ENCODE peak calls at places on chromosomes 1 and 21, in six cellular contexts. Y, G, F, Z, U and R are unnamed samples.
A peak's percentile ranks its signal among the peaks of the same experiment; 100 is the strongest.

GRCh38 chr1:181341026-181341632 is 142.2 kb upstream of the CACNA1E start:
- DNase-seq in Y (no peak), G (no peak), F (no peak), Z (no peak), U (no peak), R (no peak)

GRCh38 chr1:8406946-8407345 is 89.0 kb downstream of the SLC45A1 start:
- DNase-seq in Y (no peak), G (no peak), F (no peak), Z (no peak), U (no peak), R (peak; percentile 26)

GRCh38 chr21:33968082-33968997 is 52.7 kb upstream of the ATP5PO start:
- DNase-seq in Y (peak; percentile 64), G (no peak), F (no peak), Z (peak; percentile 67), U (peak; percentile 59), R (peak; percentile 80)

GRCh38 chr1:245160976-245161375 is 6.2 kb downstream of the KIF26B start:
- DNase-seq in Y (no peak), G (no peak), F (no peak), Z (no peak), U (no peak), R (no peak)

GRCh38 chr1:69982992-69983391 is 222.4 kb downstream of the LRRC40 start:
- DNase-seq in Y (peak; percentile 73), G (no peak), F (no peak), Z (no peak), U (no peak), R (peak; percentile 76)

GRCh38 chr1:243354511-243355153 is 98.8 kb downstream of the SDCCAG8 start:
- DNase-seq in Y (peak; percentile 21), G (no peak), F (no peak), Z (no peak), U (no peak), R (peak; percentile 54)

GRCh38 chr1:230175839-230176238 is 108.8 kb downstream of the GALNT2 start:
- DNase-seq in Y (no peak), G (no peak), F (peak; percentile 4), Z (no peak), U (peak; percentile 20), R (no peak)

GRCh38 chr1:8047686-8048522 is 21.8 kb upstream of the ERRFI1 start:
- DNase-seq in Y (peak; percentile 80), G (no peak), F (no peak), Z (no peak), U (no peak), R (peak; percentile 90)

GRCh38 chr1:157237522-157237921 is 99.3 kb upstream of the ETV3 start:
- DNase-seq in Y (no peak), G (no peak), F (no peak), Z (no peak), U (no peak), R (no peak)

GRCh38 chr1:225426395-225427248 is 1.2 kb downstream of the LBR start:
- DNase-seq in Y (peak; percentile 27), G (no peak), F (no peak), Z (peak; percentile 51), U (no peak), R (peak; percentile 49)

GRCh38 chr1:155125946-155126493 is 1.7 kb upstream of the EFNA1 start:
- DNase-seq in Y (no peak), G (peak; percentile 32), F (peak; percentile 43), Z (peak; percentile 47), U (peak; percentile 70), R (peak; percentile 52)

GRCh38 chr1:205629751-205630150 is 2.1 kb downstream of the ELK4 start:
- DNase-seq in Y (no peak), G (no peak), F (no peak), Z (no peak), U (no peak), R (peak; percentile 24)

GRCh38 chr1:212091438-212092121 is 56.0 kb downstream of the DTL start:
- DNase-seq in Y (no peak), G (no peak), F (no peak), Z (no peak), U (no peak), R (no peak)

DNA sequence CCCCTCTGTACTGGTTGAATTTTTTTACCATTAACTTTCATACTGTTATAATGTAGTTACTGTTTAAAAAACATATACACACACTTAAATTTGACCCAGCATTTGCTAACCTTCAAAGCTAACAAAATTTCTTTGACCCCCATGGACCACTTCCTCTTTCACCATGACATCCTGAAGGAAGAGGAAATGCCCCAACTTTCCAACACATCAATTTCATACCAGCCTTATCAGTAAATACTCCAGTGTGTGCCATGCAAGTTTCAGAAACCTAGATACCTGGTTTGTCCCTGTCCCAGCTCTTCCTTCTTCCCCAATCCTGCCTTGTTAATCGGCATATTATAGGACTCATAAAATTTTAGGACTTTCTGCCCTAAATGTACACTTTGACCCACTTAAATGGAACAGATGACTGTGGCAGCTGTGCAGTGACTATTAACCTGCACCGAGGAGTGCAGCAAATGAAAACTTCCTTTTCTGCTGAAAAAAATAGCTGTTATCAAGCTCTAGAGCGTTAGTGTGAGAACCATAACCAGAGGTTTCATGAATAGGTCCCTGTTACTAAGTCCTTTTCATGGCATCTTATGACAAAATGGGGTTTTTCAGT is 54.1 kb downstream of the DTL start:
- DNase-seq in Y (no peak), G (no peak), F (no peak), Z (no peak), U (no peak), R (no peak)
- H2BK15ac ChIP-seq in Y (no peak overlapping the region), G (no peak overlapping the region), F (no peak overlapping the region), Z (no peak overlapping the region), U (no peak overlapping the region), R (no peak overlapping the region)

DNA sequence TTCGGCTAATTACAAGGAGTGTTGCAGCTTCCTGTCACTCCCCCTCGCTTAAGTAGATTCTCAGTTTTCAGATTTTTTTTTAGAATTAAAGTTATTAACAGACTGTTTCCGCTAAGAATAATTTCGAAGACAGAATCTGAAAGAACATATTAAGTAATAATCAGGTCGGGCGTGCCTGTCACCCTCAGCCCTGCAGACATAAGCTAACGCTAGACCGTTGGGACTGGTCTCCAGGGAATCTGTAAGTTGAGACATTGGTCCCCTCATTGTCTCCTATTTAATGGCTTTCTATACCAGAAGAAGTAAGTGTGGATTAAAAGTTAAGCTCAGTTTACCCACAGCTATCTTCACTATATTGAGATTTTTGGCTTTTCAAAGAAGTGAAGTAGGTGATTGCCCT is 14.5 kb downstream of the NMNAT1 start:
- DNase-seq in Y (no peak), G (no peak), F (no peak), Z (no peak), U (no peak), R (no peak)
- H2BK15ac ChIP-seq in Y (no peak overlapping the region), G (no peak overlapping the region), F (no peak overlapping the region), Z (no peak overlapping the region), U (no peak overlapping the region), R (no peak overlapping the region)

GRCh38 chr1:200960948-200961340 is 62.6 kb downstream of the KIF21B start:
- DNase-seq in Y (no peak), G (no peak), F (no peak), Z (no peak), U (no peak), R (no peak)

GRCh38 chr1:200960236-200960947 is 63.1 kb downstream of the KIF21B start:
- DNase-seq in Y (no peak), G (no peak), F (peak; percentile 19), Z (no peak), U (no peak), R (no peak)

GRCh38 chr1:200958597-200958996 is 63.9 kb downstream of the INAVA start:
- DNase-seq in Y (no peak), G (no peak), F (peak; percentile 20), Z (no peak), U (no peak), R (no peak)

GRCh38 chr1:200962631-200963030 is 60.9 kb downstream of the KIF21B start:
- DNase-seq in Y (no peak), G (no peak), F (peak; percentile 17), Z (no peak), U (no peak), R (no peak)

GRCh38 chr1:200959341-200959985 is 64.1 kb downstream of the KIF21B start:
- DNase-seq in Y (no peak), G (no peak), F (peak; percentile 26), Z (no peak), U (no peak), R (no peak)
- H2BK15ac ChIP-seq in Y (no peak overlapping the region), G (no peak overlapping the region), F (no peak overlapping the region), Z (no peak overlapping the region), U (no peak overlapping the region), R (no peak overlapping the region)

GRCh38 chr21:29701676-29702075 is 238.1 kb downstream of the GRIK1 start:
- DNase-seq in Y (no peak), G (no peak), F (no peak), Z (no peak), U (no peak), R (no peak)
- H2BK15ac ChIP-seq in Y (no peak overlapping the region), G (no peak overlapping the region), F (no peak overlapping the region), Z (no peak overlapping the region), U (no peak overlapping the region), R (no peak overlapping the region)

GRCh38 chr1:100861379-100861778 is 33.3 kb downstream of the EXTL2 start:
- DNase-seq in Y (peak; percentile 19), G (no peak), F (no peak), Z (no peak), U (no peak), R (no peak)
- H2BK15ac ChIP-seq in Y (peak overlapping the region; percentile 53), G (no peak overlapping the region), F (no peak overlapping the region), Z (no peak overlapping the region), U (no peak overlapping the region), R (no peak overlapping the region)